ENCODE peak calls at places on chromosomes 13 and 19, in seven cellular contexts. H, C, L, W, I, Z and K are unnamed samples.

GRCh38 chr19:9793051-9793591 is 24.6 kb upstream of the ZNF846 start:
- DNase-seq in H (peak), C (peak), L (peak), W (no peak), I (peak), Z (no peak), K (peak)

GRCh38 chr13:99356216-99357089 is 49.3 kb upstream of the GPR183 start:
- DNase-seq in H (peak), C (no peak), L (no peak), W (no peak), I (no peak), Z (no peak), K (no peak)

GRCh38 chr19:17158584-17158983 is 56.6 kb upstream of the USE1 start:
- DNase-seq in H (no peak), C (no peak), L (no peak), W (no peak), I (no peak), Z (no peak), K (no peak)

GRCh38 chr13:54614729-54615128 is 1586.1 kb downstream of the OLFM4 start:
- DNase-seq in H (no peak), C (no peak), L (peak), W (no peak), I (no peak), Z (no peak), K (no peak)

GRCh38 chr19:42540071-42540553 is 11.8 kb upstream of the CEACAM1 start:
- DNase-seq in H (no peak), C (no peak), L (no peak), W (no peak), I (no peak), Z (no peak), K (no peak)

GRCh38 chr13:78054152-78054551 is 135.5 kb upstream of the EDNRB start:
- DNase-seq in H (no peak), C (no peak), L (no peak), W (no peak), I (no peak), Z (no peak), K (no peak)

GRCh38 chr19:43395561-43395960 is 19.1 kb upstream of the TEX101 start:
- DNase-seq in H (no peak), C (no peak), L (peak), W (no peak), I (no peak), Z (no peak), K (no peak)

GRCh38 chr13:22915442-22916082 is 265.2 kb upstream of the SGCG start:
- DNase-seq in H (peak), C (no peak), L (peak), W (peak), I (no peak), Z (peak), K (no peak)